ENCODE peak calls at places on chromosome 22, in eight cellular contexts. U is activated CD8-positive, alpha-beta T cell treated with anti-CD3 and anti-CD28 coated beads for 36 hours; K is BJ; N is progenitor cell of endocrine pancreas; Y is H9; A is H1; B is mammary epithelial cell; S is astrocyte of the spinal cord. L is an unnamed sample.

GRCh38 chr22:24525416-24526037 is 29.4 kb downstream of the GUCD1 start:
- DNase-seq in S (peak; percentile 38), N (peak; percentile 65), K (no peak), A (peak; percentile 51), B (peak; percentile 44), U (peak; percentile 95), Y (peak; percentile 85), L (peak; percentile 61)

GRCh38 chr22:19942071-19942885 is 660 bp upstream of the TXNRD2 start:
- DNase-seq in S (peak; percentile 81), A (no peak), B (no peak), K (no peak), U (no peak), N (no peak), Y (no peak), L (no peak)

GRCh38 chr22:25061605-25062377 is 109.3 kb downstream of the KIAA1671 start:
- DNase-seq in A (no peak), S (no peak), Y (no peak), U (no peak), K (no peak), N (no peak), B (peak; percentile 74), L (peak; percentile 63)

GRCh38 chr22:22923930-22924329 is 36.3 kb downstream of the IGLL5 start:
- DNase-seq in U (no peak), S (no peak), A (no peak), Y (no peak), B (no peak), N (no peak), K (no peak), L (no peak)

GRCh38 chr22:39746600-39747262 is 146.8 kb downstream of the ENTHD1 start:
- DNase-seq in Y (no peak), K (no peak), N (no peak), S (no peak), A (no peak), B (no peak), U (peak; percentile 44), L (no peak)

GRCh38 chr22:21829523-21829922 is 37.9 kb downstream of the MAPK1 start:
- DNase-seq in N (no peak), S (no peak), K (no peak), Y (no peak), A (no peak), B (no peak), U (no peak), L (no peak)

GRCh38 chr22:49358041-49358440 is 469.6 kb downstream of the BRD1 start:
- DNase-seq in S (no peak), B (no peak), A (no peak), K (no peak), U (no peak), Y (no peak), N (no peak), L (no peak)

GRCh38 chr22:20499769-20500168 is 4.2 kb upstream of the KLHL22 start:
- DNase-seq in B (no peak), S (no peak), U (no peak), N (no peak), K (no peak), Y (no peak), A (no peak), L (no peak)

GRCh38 chr22:46686221-46686872 is 51.7 kb downstream of the CERK start:
- DNase-seq in B (no peak), K (no peak), A (no peak), U (no peak), Y (no peak), N (no peak), S (no peak), L (no peak)

GRCh38 chr22:41682033-41682807 is 6.4 kb downstream of the SNU13 start:
- DNase-seq in A (no peak), U (peak; percentile 88), S (peak; percentile 88), K (no peak), B (peak; percentile 75), Y (peak; percentile 86), N (peak; percentile 74), L (peak; percentile 68)

GRCh38 chr22:18156878-18157713 is 7.1 kb downstream of the USP18 start:
- DNase-seq in K (peak; percentile 96), B (peak; percentile 88), Y (peak; percentile 89), S (peak; percentile 99), A (peak; percentile 54), N (peak; percentile 51), U (peak; percentile 76), L (peak; percentile 68)

GRCh38 chr22:18966748-18967147 is 30.7 kb upstream of the PRODH start:
- DNase-seq in K (no peak), U (no peak), A (no peak), N (no peak), Y (no peak), S (no peak), B (no peak), L (no peak)

GRCh38 chr22:44486538-44486937 is 11.5 kb downstream of the RTL6 start:
- DNase-seq in B (no peak), Y (no peak), U (no peak), A (no peak), N (no peak), S (no peak), K (no peak), L (no peak)

GRCh38 chr22:46769191-46769675 is 6.8 kb downstream of the TBC1D22A start:
- DNase-seq in A (no peak), B (no peak), S (no peak), N (no peak), U (no peak), Y (no peak), K (no peak), L (no peak)

GRCh38 chr22:22099833-22100812 is 117.5 kb upstream of the TOP3B start:
- DNase-seq in A (no peak), K (no peak), Y (peak; percentile 52), S (no peak), B (no peak), U (peak; percentile 10), N (no peak), L (peak; percentile 43)

GRCh38 chr22:38239101-38239761 is 33.6 kb downstream of the TMEM184B start:
- DNase-seq in B (peak; percentile 52), Y (no peak), K (peak; percentile 82), U (no peak), S (peak; percentile 83), A (no peak), N (no peak), L (peak; percentile 94)
- TF ChIP-seq CTCF in B (no peak), Y (no peak), K (peak; percentile 38), U (no peak), S (peak; percentile 28), A (no peak), N (no peak), L (peak; percentile 12)

GRCh38 chr22:38031491-38031890 is 25.7 kb upstream of the PICK1 start:
- DNase-seq in Y (no peak), K (no peak), N (no peak), U (no peak), B (no peak), A (no peak), S (no peak), L (no peak)

GRCh38 chr22:38029370-38029769 is 27.8 kb upstream of the PICK1 start:
- DNase-seq in N (no peak), K (no peak), B (no peak), U (no peak), A (no peak), Y (no peak), S (no peak), L (no peak)

GRCh38 chr22:38029901-38030300 is 27.3 kb upstream of the PICK1 start:
- DNase-seq in U (no peak), A (no peak), S (no peak), Y (no peak), N (no peak), K (no peak), B (no peak), L (no peak)

GRCh38 chr22:38028344-38029130 is 28.7 kb upstream of the PICK1 start:
- DNase-seq in U (no peak), S (no peak), B (no peak), K (no peak), Y (no peak), A (no peak), N (no peak), L (no peak)

DNA sequence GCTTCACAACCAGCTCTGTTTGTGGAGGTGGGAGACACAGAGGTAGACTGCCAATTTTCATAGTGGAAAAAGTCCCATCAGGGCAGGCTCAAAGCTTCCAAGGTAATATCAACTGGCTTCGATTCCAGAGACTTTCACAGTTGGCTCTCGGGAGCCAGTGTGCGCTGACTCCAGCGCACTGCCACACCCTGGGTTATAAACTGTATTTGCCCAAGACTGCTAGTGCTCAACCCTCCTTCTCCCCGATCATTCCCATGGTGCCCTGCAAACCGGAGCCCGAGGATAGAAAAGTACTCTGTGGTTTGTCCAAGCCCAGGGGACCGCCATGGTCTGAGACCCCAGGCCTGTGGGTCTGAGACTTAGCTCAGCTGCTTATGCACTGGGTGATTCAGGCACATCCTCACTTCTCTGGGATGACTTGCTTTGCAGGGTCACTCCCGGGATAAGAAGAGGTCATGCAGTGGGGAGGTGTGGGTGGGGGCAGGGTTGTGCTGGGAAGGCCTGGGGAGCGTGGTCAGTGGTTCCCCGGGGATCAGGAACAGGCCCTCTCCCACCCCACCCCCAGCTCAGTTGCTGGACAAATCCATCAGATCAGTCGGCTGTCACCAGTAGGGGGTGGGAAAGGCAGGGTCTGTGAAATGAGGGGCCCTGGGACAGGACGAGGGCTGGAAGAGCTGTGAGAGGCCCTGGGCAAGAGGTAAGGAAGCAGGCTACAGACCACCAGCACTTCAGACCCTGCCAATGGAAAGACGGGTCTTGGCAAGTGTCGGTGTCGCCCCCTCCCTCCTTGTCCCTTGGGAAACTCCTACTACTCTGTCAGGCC is 26.7 kb upstream of the PICK1 start:
- DNase-seq in A (no peak), U (no peak), N (no peak), Y (peak; percentile 43), K (no peak), S (no peak), B (no peak), L (no peak)
- TF ChIP-seq CTCF in A (peak; percentile 21), U (no peak), N (no peak), Y (peak; percentile 36), K (no peak), S (no peak), B (no peak), L (no peak)

DNA sequence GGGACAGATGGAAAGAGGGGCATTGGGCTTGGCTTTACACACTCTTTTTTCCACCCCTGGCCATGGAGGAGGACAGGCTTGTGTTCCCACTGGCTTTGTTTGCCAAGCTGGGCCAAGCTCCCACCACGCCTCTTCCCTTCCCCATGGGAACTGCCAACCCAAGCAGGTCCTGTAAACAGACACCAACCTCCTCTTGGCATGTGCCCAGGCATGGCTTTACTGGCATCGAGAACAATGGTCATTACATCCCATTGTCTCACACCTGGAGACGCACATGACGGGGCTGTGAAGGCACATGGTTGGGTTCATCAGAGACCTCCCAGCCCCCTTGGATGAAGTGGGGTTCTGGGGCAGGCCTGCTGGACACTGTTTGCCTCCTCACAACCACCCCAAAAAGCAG is 11.7 kb downstream of the SEC14L3 start:
- DNase-seq in U (no peak), Y (no peak), A (no peak), S (no peak), B (no peak), N (no peak), K (no peak), L (no peak)
- TF ChIP-seq CTCF in U (no peak), Y (no peak), A (no peak), S (no peak), B (no peak), N (no peak), K (no peak), L (no peak)

DNA sequence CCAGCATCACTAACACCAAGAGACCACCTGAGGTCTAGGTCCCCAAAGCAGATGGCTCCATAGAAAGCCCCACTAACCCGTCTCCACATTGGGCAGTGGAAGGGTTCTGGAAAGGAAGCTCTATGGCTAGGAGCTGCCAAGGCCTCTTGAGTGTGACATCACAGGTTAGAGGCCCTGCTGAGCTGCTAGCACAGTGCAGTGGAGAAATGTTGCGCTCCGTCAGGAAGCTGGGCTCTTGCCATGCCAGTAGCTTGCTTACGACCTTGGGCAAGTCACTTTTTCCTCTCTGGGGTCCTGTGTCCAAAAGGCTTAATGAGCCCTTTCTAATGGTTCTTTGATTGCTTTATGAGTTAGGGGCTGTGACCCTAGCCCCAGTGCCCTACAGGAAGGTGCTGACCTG is 10.6 kb downstream of the PIK3IP1 start:
- DNase-seq in Y (no peak), K (no peak), U (no peak), B (no peak), S (no peak), A (no peak), N (no peak), L (no peak)
- TF ChIP-seq CTCF in Y (no peak), K (no peak), U (no peak), B (no peak), S (no peak), A (no peak), N (no peak), L (no peak)